ENCODE peak calls at places on chromosomes 7 and 10, in ten cellular contexts. One of them, this sample, is unnamed.

GRCh38 chr7:66974986-66975590 is 20.3 kb downstream of the SBDS start:
- DNase-seq in heart right ventricle: no peak
- DNase-seq in HFF-Myc: no peak
- DNase-seq in sigmoid colon: peak
- DNase-seq in astrocyte: no peak
- DNase-seq in HCT116: no peak
- DNase-seq in bronchial epithelial cell: no peak
- DNase-seq in CD8-positive, alpha-beta T cell: no peak
- DNase-seq in DND-41: peak
- DNase-seq in heart left ventricle: no peak
- DNase-seq in this sample: peak

GRCh38 chr10:74332398-74332797 is 181.4 kb downstream of the ADK start:
- DNase-seq in HFF-Myc: no peak
- DNase-seq in heart left ventricle: no peak
- DNase-seq in sigmoid colon: no peak
- DNase-seq in astrocyte: peak
- DNase-seq in HCT116: no peak
- DNase-seq in CD8-positive, alpha-beta T cell: no peak
- DNase-seq in heart right ventricle: no peak
- DNase-seq in DND-41: no peak
- DNase-seq in bronchial epithelial cell: no peak
- DNase-seq in this sample: no peak

GRCh38 chr10:91556691-91557529 is 76.0 kb downstream of the PPP1R3C start:
- DNase-seq in HFF-Myc: no peak
- DNase-seq in bronchial epithelial cell: peak
- DNase-seq in CD8-positive, alpha-beta T cell: no peak
- DNase-seq in heart right ventricle: no peak
- DNase-seq in HCT116: no peak
- DNase-seq in DND-41: no peak
- DNase-seq in sigmoid colon: no peak
- DNase-seq in astrocyte: no peak
- DNase-seq in heart left ventricle: no peak
- DNase-seq in this sample: no peak

GRCh38 chr7:47621985-47622561 is 40.2 kb upstream of the TNS3 start:
- DNase-seq in bronchial epithelial cell: no peak
- DNase-seq in DND-41: no peak
- DNase-seq in HFF-Myc: no peak
- DNase-seq in CD8-positive, alpha-beta T cell: no peak
- DNase-seq in astrocyte: no peak
- DNase-seq in HCT116: no peak
- DNase-seq in heart left ventricle: no peak
- DNase-seq in sigmoid colon: no peak
- DNase-seq in heart right ventricle: no peak
- DNase-seq in this sample: no peak

GRCh38 chr10:339038-339391 is 203.8 kb downstream of the ZMYND11 start:
- DNase-seq in HCT116: no peak
- DNase-seq in sigmoid colon: no peak
- DNase-seq in heart left ventricle: no peak
- DNase-seq in heart right ventricle: no peak
- DNase-seq in bronchial epithelial cell: peak
- DNase-seq in CD8-positive, alpha-beta T cell: no peak
- DNase-seq in DND-41: no peak
- DNase-seq in astrocyte: no peak
- DNase-seq in HFF-Myc: no peak
- DNase-seq in this sample: no peak

GRCh38 chr7:38398725-38399321 is 125.4 kb upstream of the TARP start:
- DNase-seq in heart right ventricle: peak
- DNase-seq in sigmoid colon: no peak
- DNase-seq in CD8-positive, alpha-beta T cell: peak
- DNase-seq in HFF-Myc: peak
- DNase-seq in astrocyte: peak
- DNase-seq in HCT116: peak
- DNase-seq in heart left ventricle: peak
- DNase-seq in bronchial epithelial cell: peak
- DNase-seq in DND-41: peak
- DNase-seq in this sample: peak

GRCh38 chr7:26022578-26022977 is 129.4 kb upstream of the NFE2L3 start:
- DNase-seq in astrocyte: no peak
- DNase-seq in sigmoid colon: no peak
- DNase-seq in heart left ventricle: no peak
- DNase-seq in heart right ventricle: no peak
- DNase-seq in HFF-Myc: no peak
- DNase-seq in DND-41: no peak
- DNase-seq in HCT116: no peak
- DNase-seq in CD8-positive, alpha-beta T cell: no peak
- DNase-seq in bronchial epithelial cell: no peak
- DNase-seq in this sample: no peak

GRCh38 chr10:17006631-17007161 is 122.9 kb downstream of the CUBN start:
- DNase-seq in sigmoid colon: no peak
- DNase-seq in heart right ventricle: peak
- DNase-seq in HCT116: no peak
- DNase-seq in astrocyte: peak
- DNase-seq in heart left ventricle: peak
- DNase-seq in CD8-positive, alpha-beta T cell: no peak
- DNase-seq in HFF-Myc: no peak
- DNase-seq in DND-41: no peak
- DNase-seq in bronchial epithelial cell: peak
- DNase-seq in this sample: no peak

GRCh38 chr7:34165927-34166550 is 260.7 kb downstream of the BMPER start:
- DNase-seq in bronchial epithelial cell: peak
- DNase-seq in HCT116: peak
- DNase-seq in astrocyte: peak
- DNase-seq in CD8-positive, alpha-beta T cell: no peak
- DNase-seq in sigmoid colon: no peak
- DNase-seq in DND-41: no peak
- DNase-seq in heart left ventricle: no peak
- DNase-seq in heart right ventricle: no peak
- DNase-seq in HFF-Myc: no peak
- DNase-seq in this sample: no peak

GRCh38 chr10:97384641-97385040 is 16.5 kb downstream of the RRP12 start:
- DNase-seq in bronchial epithelial cell: no peak
- DNase-seq in heart right ventricle: no peak
- DNase-seq in astrocyte: no peak
- DNase-seq in DND-41: no peak
- DNase-seq in sigmoid colon: no peak
- DNase-seq in heart left ventricle: no peak
- DNase-seq in HFF-Myc: no peak
- DNase-seq in HCT116: no peak
- DNase-seq in CD8-positive, alpha-beta T cell: no peak
- DNase-seq in this sample: no peak

GRCh38 chr10:93437000-93437945 is 44.9 kb downstream of the MYOF start:
- DNase-seq in HFF-Myc: peak
- DNase-seq in heart left ventricle: peak
- DNase-seq in heart right ventricle: peak
- DNase-seq in sigmoid colon: peak
- DNase-seq in CD8-positive, alpha-beta T cell: no peak
- DNase-seq in DND-41: no peak
- DNase-seq in bronchial epithelial cell: peak
- DNase-seq in astrocyte: peak
- DNase-seq in HCT116: peak
- DNase-seq in this sample: no peak

GRCh38 chr10:13219685-13220670 is 14.2 kb downstream of the UCMA start:
- DNase-seq in HCT116: peak
- DNase-seq in heart left ventricle: no peak
- DNase-seq in DND-41: no peak
- DNase-seq in sigmoid colon: peak
- DNase-seq in astrocyte: peak
- DNase-seq in bronchial epithelial cell: peak
- DNase-seq in heart right ventricle: no peak
- DNase-seq in CD8-positive, alpha-beta T cell: no peak
- DNase-seq in HFF-Myc: peak
- DNase-seq in this sample: peak

GRCh38 chr7:2686101-2686500 is 1.9 kb upstream of the AMZ1 start:
- DNase-seq in heart right ventricle: no peak
- DNase-seq in sigmoid colon: no peak
- DNase-seq in HCT116: no peak
- DNase-seq in DND-41: no peak
- DNase-seq in astrocyte: no peak
- DNase-seq in heart left ventricle: no peak
- DNase-seq in bronchial epithelial cell: no peak
- DNase-seq in CD8-positive, alpha-beta T cell: no peak
- DNase-seq in HFF-Myc: no peak
- DNase-seq in this sample: no peak

GRCh38 chr10:49047128-49047639 is 68.1 kb downstream of the VSTM4 start:
- DNase-seq in astrocyte: no peak
- DNase-seq in HFF-Myc: no peak
- DNase-seq in DND-41: no peak
- DNase-seq in heart right ventricle: no peak
- DNase-seq in bronchial epithelial cell: no peak
- DNase-seq in heart left ventricle: no peak
- DNase-seq in HCT116: no peak
- DNase-seq in sigmoid colon: no peak
- DNase-seq in CD8-positive, alpha-beta T cell: no peak
- DNase-seq in this sample: no peak

GRCh38 chr10:70991140-70992124 is 103.1 kb upstream of the PCBD1 start:
- DNase-seq in HCT116: no peak
- DNase-seq in HFF-Myc: no peak
- DNase-seq in DND-41: no peak
- DNase-seq in bronchial epithelial cell: no peak
- DNase-seq in astrocyte: no peak
- DNase-seq in heart right ventricle: no peak
- DNase-seq in heart left ventricle: no peak
- DNase-seq in sigmoid colon: no peak
- DNase-seq in CD8-positive, alpha-beta T cell: no peak
- DNase-seq in this sample: no peak

GRCh38 chr10:44963772-44964633 is 4.4 kb downstream of the RASSF4 start:
- DNase-seq in HCT116: no peak
- DNase-seq in heart left ventricle: peak
- DNase-seq in heart right ventricle: peak
- DNase-seq in HFF-Myc: no peak
- DNase-seq in astrocyte: no peak
- DNase-seq in bronchial epithelial cell: no peak
- DNase-seq in CD8-positive, alpha-beta T cell: no peak
- DNase-seq in sigmoid colon: peak
- DNase-seq in DND-41: no peak
- DNase-seq in this sample: peak
- H3K4me3 ChIP-seq in HCT116: no peak
- H3K4me3 ChIP-seq in heart left ventricle: peak
- H3K4me3 ChIP-seq in heart right ventricle: no peak
- H3K4me3 ChIP-seq in HFF-Myc: no peak
- H3K4me3 ChIP-seq in astrocyte: no peak
- H3K4me3 ChIP-seq in bronchial epithelial cell: no peak
- H3K4me3 ChIP-seq in CD8-positive, alpha-beta T cell: no peak
- H3K4me3 ChIP-seq in sigmoid colon: no peak
- H3K4me3 ChIP-seq in DND-41: no peak
- H3K4me3 ChIP-seq in this sample: no peak

GRCh38 chr10:26800468-26800867 is 60.3 kb downstream of the ABI1 start:
- DNase-seq in CD8-positive, alpha-beta T cell: no peak
- DNase-seq in HFF-Myc: no peak
- DNase-seq in astrocyte: no peak
- DNase-seq in heart right ventricle: no peak
- DNase-seq in DND-41: no peak
- DNase-seq in HCT116: no peak
- DNase-seq in heart left ventricle: no peak
- DNase-seq in bronchial epithelial cell: no peak
- DNase-seq in sigmoid colon: no peak
- DNase-seq in this sample: no peak

GRCh38 chr10:26797340-26797739 is 63.4 kb downstream of the ABI1 start:
- DNase-seq in DND-41: no peak
- DNase-seq in HCT116: no peak
- DNase-seq in heart left ventricle: no peak
- DNase-seq in heart right ventricle: no peak
- DNase-seq in sigmoid colon: no peak
- DNase-seq in astrocyte: no peak
- DNase-seq in CD8-positive, alpha-beta T cell: no peak
- DNase-seq in bronchial epithelial cell: no peak
- DNase-seq in HFF-Myc: no peak
- DNase-seq in this sample: no peak

GRCh38 chr10:26798298-26798697 is 62.5 kb downstream of the ABI1 start:
- DNase-seq in heart left ventricle: no peak
- DNase-seq in heart right ventricle: no peak
- DNase-seq in bronchial epithelial cell: no peak
- DNase-seq in DND-41: no peak
- DNase-seq in HFF-Myc: no peak
- DNase-seq in HCT116: no peak
- DNase-seq in CD8-positive, alpha-beta T cell: no peak
- DNase-seq in sigmoid colon: no peak
- DNase-seq in astrocyte: no peak
- DNase-seq in this sample: no peak

GRCh38 chr10:26801274-26801673 is 59.5 kb downstream of the ABI1 start:
- DNase-seq in heart left ventricle: no peak
- DNase-seq in DND-41: no peak
- DNase-seq in bronchial epithelial cell: no peak
- DNase-seq in HCT116: no peak
- DNase-seq in sigmoid colon: no peak
- DNase-seq in heart right ventricle: no peak
- DNase-seq in CD8-positive, alpha-beta T cell: no peak
- DNase-seq in HFF-Myc: no peak
- DNase-seq in astrocyte: no peak
- DNase-seq in this sample: no peak

GRCh38 chr10:26799342-26799741 is 61.4 kb downstream of the ABI1 start:
- DNase-seq in astrocyte: no peak
- DNase-seq in CD8-positive, alpha-beta T cell: no peak
- DNase-seq in HFF-Myc: no peak
- DNase-seq in bronchial epithelial cell: no peak
- DNase-seq in sigmoid colon: no peak
- DNase-seq in HCT116: no peak
- DNase-seq in DND-41: peak
- DNase-seq in heart right ventricle: peak
- DNase-seq in heart left ventricle: no peak
- DNase-seq in this sample: no peak
- H3K4me3 ChIP-seq in astrocyte: no peak
- H3K4me3 ChIP-seq in CD8-positive, alpha-beta T cell: no peak
- H3K4me3 ChIP-seq in HFF-Myc: no peak
- H3K4me3 ChIP-seq in bronchial epithelial cell: no peak
- H3K4me3 ChIP-seq in sigmoid colon: no peak
- H3K4me3 ChIP-seq in HCT116: no peak
- H3K4me3 ChIP-seq in DND-41: no peak
- H3K4me3 ChIP-seq in heart right ventricle: no peak
- H3K4me3 ChIP-seq in heart left ventricle: no peak
- H3K4me3 ChIP-seq in this sample: no peak

GRCh38 chr7:27128776-27129728 is 1.5 kb downstream of the HOXA4 start:
- DNase-seq in DND-41: no peak
- DNase-seq in bronchial epithelial cell: no peak
- DNase-seq in heart right ventricle: no peak
- DNase-seq in HFF-Myc: no peak
- DNase-seq in heart left ventricle: no peak
- DNase-seq in astrocyte: no peak
- DNase-seq in HCT116: no peak
- DNase-seq in CD8-positive, alpha-beta T cell: no peak
- DNase-seq in sigmoid colon: no peak
- DNase-seq in this sample: no peak
- H3K4me3 ChIP-seq in DND-41: no peak
- H3K4me3 ChIP-seq in bronchial epithelial cell: no peak
- H3K4me3 ChIP-seq in heart right ventricle: peak
- H3K4me3 ChIP-seq in HFF-Myc: no peak
- H3K4me3 ChIP-seq in heart left ventricle: peak
- H3K4me3 ChIP-seq in astrocyte: peak
- H3K4me3 ChIP-seq in HCT116: no peak
- H3K4me3 ChIP-seq in CD8-positive, alpha-beta T cell: no peak
- H3K4me3 ChIP-seq in sigmoid colon: peak
- H3K4me3 ChIP-seq in this sample: no peak

DNA sequence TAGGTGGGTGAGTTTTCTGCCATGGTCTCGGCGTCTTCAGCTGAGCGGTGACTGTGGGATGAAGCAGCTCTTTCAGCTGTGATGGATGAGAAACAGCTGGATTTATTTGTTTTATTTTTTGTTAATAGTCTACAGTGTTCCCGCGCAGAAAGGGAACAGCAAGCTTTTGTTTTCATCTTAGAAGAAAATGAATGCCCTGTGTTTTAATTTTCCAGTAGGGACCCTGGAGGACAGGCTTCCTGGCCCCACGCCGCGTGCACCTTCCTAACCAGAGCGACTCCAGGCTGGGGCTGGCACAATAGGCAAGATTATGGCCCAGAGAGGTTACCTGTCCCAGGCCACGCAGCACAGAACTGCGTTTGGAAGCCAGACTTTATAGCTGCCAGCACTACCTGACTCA is 57.7 kb downstream of the GTF2IRD1 start:
- DNase-seq in CD8-positive, alpha-beta T cell: no peak
- DNase-seq in DND-41: no peak
- DNase-seq in heart left ventricle: no peak
- DNase-seq in heart right ventricle: no peak
- DNase-seq in astrocyte: no peak
- DNase-seq in HFF-Myc: no peak
- DNase-seq in bronchial epithelial cell: no peak
- DNase-seq in sigmoid colon: no peak
- DNase-seq in HCT116: no peak
- DNase-seq in this sample: no peak
- H3K4me3 ChIP-seq in CD8-positive, alpha-beta T cell: no peak
- H3K4me3 ChIP-seq in DND-41: no peak
- H3K4me3 ChIP-seq in heart left ventricle: no peak
- H3K4me3 ChIP-seq in heart right ventricle: no peak
- H3K4me3 ChIP-seq in astrocyte: no peak
- H3K4me3 ChIP-seq in HFF-Myc: no peak
- H3K4me3 ChIP-seq in bronchial epithelial cell: no peak
- H3K4me3 ChIP-seq in sigmoid colon: no peak
- H3K4me3 ChIP-seq in HCT116: no peak
- H3K4me3 ChIP-seq in this sample: no peak